ENCODE peak calls at places on chromosome 19, in nine cellular contexts. One of them, this sample, is unnamed.

GRCh38 chr19:45526143-45526542 is 18.9 kb downstream of the VASP start:
- DNase-seq in NCI-H2029: peak
- DNase-seq in SHP77 treated with DMSO at 0.1 percent for 48 hours: peak
- DNase-seq in stimulated activated CD8-positive, alpha-beta memory T cell treated with anti-CD3 and anti-CD28 coated beads, Interleukin-2, amount 100 ng/mL, for 48 hours: no peak
- DNase-seq in choroid plexus epithelial cell: peak
- DNase-seq in HFFc6: peak
- DNase-seq in naive thymus-derived CD8-positive, alpha-beta T cell: no peak
- DNase-seq in activated CD4-positive, alpha-beta T cell treated with anti-CD3 and anti-CD28 coated beads for 48 hours: peak
- DNase-seq in CD8-positive, alpha-beta memory T cell: no peak
- DNase-seq in this sample: no peak

GRCh38 chr19:7850975-7851622 is 21.1 kb downstream of the EVI5L start:
- DNase-seq in choroid plexus epithelial cell: no peak
- DNase-seq in NCI-H2029: no peak
- DNase-seq in activated CD4-positive, alpha-beta T cell treated with anti-CD3 and anti-CD28 coated beads for 48 hours: no peak
- DNase-seq in naive thymus-derived CD8-positive, alpha-beta T cell: no peak
- DNase-seq in SHP77 treated with DMSO at 0.1 percent for 48 hours: no peak
- DNase-seq in stimulated activated CD8-positive, alpha-beta memory T cell treated with anti-CD3 and anti-CD28 coated beads, Interleukin-2, amount 100 ng/mL, for 48 hours: no peak
- DNase-seq in HFFc6: no peak
- DNase-seq in CD8-positive, alpha-beta memory T cell: no peak
- DNase-seq in this sample: no peak

GRCh38 chr19:55491546-55492360 is 3.5 kb downstream of the SSC5D start:
- DNase-seq in NCI-H2029: no peak
- DNase-seq in naive thymus-derived CD8-positive, alpha-beta T cell: no peak
- DNase-seq in activated CD4-positive, alpha-beta T cell treated with anti-CD3 and anti-CD28 coated beads for 48 hours: no peak
- DNase-seq in HFFc6: no peak
- DNase-seq in SHP77 treated with DMSO at 0.1 percent for 48 hours: no peak
- DNase-seq in stimulated activated CD8-positive, alpha-beta memory T cell treated with anti-CD3 and anti-CD28 coated beads, Interleukin-2, amount 100 ng/mL, for 48 hours: no peak
- DNase-seq in choroid plexus epithelial cell: no peak
- DNase-seq in CD8-positive, alpha-beta memory T cell: no peak
- DNase-seq in this sample: no peak

GRCh38 chr19:9309974-9310446 is 372 bp upstream of the ZNF699 start:
- DNase-seq in SHP77 treated with DMSO at 0.1 percent for 48 hours: peak
- DNase-seq in HFFc6: no peak
- DNase-seq in NCI-H2029: peak
- DNase-seq in choroid plexus epithelial cell: peak
- DNase-seq in activated CD4-positive, alpha-beta T cell treated with anti-CD3 and anti-CD28 coated beads for 48 hours: peak
- DNase-seq in naive thymus-derived CD8-positive, alpha-beta T cell: no peak
- DNase-seq in CD8-positive, alpha-beta memory T cell: no peak
- DNase-seq in stimulated activated CD8-positive, alpha-beta memory T cell treated with anti-CD3 and anti-CD28 coated beads, Interleukin-2, amount 100 ng/mL, for 48 hours: peak
- DNase-seq in this sample: no peak

GRCh38 chr19:53915000-53915399 is 5.9 kb downstream of the CACNG7 start:
- DNase-seq in activated CD4-positive, alpha-beta T cell treated with anti-CD3 and anti-CD28 coated beads for 48 hours: no peak
- DNase-seq in choroid plexus epithelial cell: no peak
- DNase-seq in NCI-H2029: no peak
- DNase-seq in naive thymus-derived CD8-positive, alpha-beta T cell: no peak
- DNase-seq in CD8-positive, alpha-beta memory T cell: no peak
- DNase-seq in stimulated activated CD8-positive, alpha-beta memory T cell treated with anti-CD3 and anti-CD28 coated beads, Interleukin-2, amount 100 ng/mL, for 48 hours: no peak
- DNase-seq in HFFc6: no peak
- DNase-seq in SHP77 treated with DMSO at 0.1 percent for 48 hours: no peak
- DNase-seq in this sample: no peak

GRCh38 chr19:8240274-8241229 is 31.4 kb downstream of the CERS4 start:
- DNase-seq in NCI-H2029: peak
- DNase-seq in stimulated activated CD8-positive, alpha-beta memory T cell treated with anti-CD3 and anti-CD28 coated beads, Interleukin-2, amount 100 ng/mL, for 48 hours: peak
- DNase-seq in CD8-positive, alpha-beta memory T cell: peak
- DNase-seq in naive thymus-derived CD8-positive, alpha-beta T cell: peak
- DNase-seq in choroid plexus epithelial cell: peak
- DNase-seq in activated CD4-positive, alpha-beta T cell treated with anti-CD3 and anti-CD28 coated beads for 48 hours: peak
- DNase-seq in HFFc6: peak
- DNase-seq in SHP77 treated with DMSO at 0.1 percent for 48 hours: peak
- DNase-seq in this sample: peak

GRCh38 chr19:1112254-1113208 is 8.7 kb downstream of the GPX4 start:
- DNase-seq in stimulated activated CD8-positive, alpha-beta memory T cell treated with anti-CD3 and anti-CD28 coated beads, Interleukin-2, amount 100 ng/mL, for 48 hours: no peak
- DNase-seq in CD8-positive, alpha-beta memory T cell: no peak
- DNase-seq in SHP77 treated with DMSO at 0.1 percent for 48 hours: no peak
- DNase-seq in activated CD4-positive, alpha-beta T cell treated with anti-CD3 and anti-CD28 coated beads for 48 hours: no peak
- DNase-seq in HFFc6: no peak
- DNase-seq in naive thymus-derived CD8-positive, alpha-beta T cell: no peak
- DNase-seq in NCI-H2029: no peak
- DNase-seq in choroid plexus epithelial cell: no peak
- DNase-seq in this sample: no peak

GRCh38 chr19:23318143-23318542 is 67.9 kb upstream of the ZNF724 start:
- DNase-seq in HFFc6: no peak
- DNase-seq in activated CD4-positive, alpha-beta T cell treated with anti-CD3 and anti-CD28 coated beads for 48 hours: peak
- DNase-seq in stimulated activated CD8-positive, alpha-beta memory T cell treated with anti-CD3 and anti-CD28 coated beads, Interleukin-2, amount 100 ng/mL, for 48 hours: no peak
- DNase-seq in NCI-H2029: no peak
- DNase-seq in SHP77 treated with DMSO at 0.1 percent for 48 hours: no peak
- DNase-seq in choroid plexus epithelial cell: no peak
- DNase-seq in naive thymus-derived CD8-positive, alpha-beta T cell: no peak
- DNase-seq in CD8-positive, alpha-beta memory T cell: no peak
- DNase-seq in this sample: no peak

GRCh38 chr19:18274776-18275356 is 614 bp upstream of the IQCN start:
- DNase-seq in choroid plexus epithelial cell: peak
- DNase-seq in NCI-H2029: peak
- DNase-seq in stimulated activated CD8-positive, alpha-beta memory T cell treated with anti-CD3 and anti-CD28 coated beads, Interleukin-2, amount 100 ng/mL, for 48 hours: no peak
- DNase-seq in SHP77 treated with DMSO at 0.1 percent for 48 hours: no peak
- DNase-seq in HFFc6: peak
- DNase-seq in CD8-positive, alpha-beta memory T cell: peak
- DNase-seq in activated CD4-positive, alpha-beta T cell treated with anti-CD3 and anti-CD28 coated beads for 48 hours: no peak
- DNase-seq in naive thymus-derived CD8-positive, alpha-beta T cell: peak
- DNase-seq in this sample: no peak

GRCh38 chr19:11673608-11674041 is 65.1 kb downstream of the ZNF823 start:
- DNase-seq in naive thymus-derived CD8-positive, alpha-beta T cell: no peak
- DNase-seq in choroid plexus epithelial cell: peak
- DNase-seq in NCI-H2029: peak
- DNase-seq in SHP77 treated with DMSO at 0.1 percent for 48 hours: no peak
- DNase-seq in stimulated activated CD8-positive, alpha-beta memory T cell treated with anti-CD3 and anti-CD28 coated beads, Interleukin-2, amount 100 ng/mL, for 48 hours: no peak
- DNase-seq in CD8-positive, alpha-beta memory T cell: no peak
- DNase-seq in activated CD4-positive, alpha-beta T cell treated with anti-CD3 and anti-CD28 coated beads for 48 hours: peak
- DNase-seq in HFFc6: peak
- DNase-seq in this sample: peak

GRCh38 chr19:6065685-6066365 is 44.5 kb downstream of the RFX2 start:
- DNase-seq in NCI-H2029: peak
- DNase-seq in stimulated activated CD8-positive, alpha-beta memory T cell treated with anti-CD3 and anti-CD28 coated beads, Interleukin-2, amount 100 ng/mL, for 48 hours: peak
- DNase-seq in CD8-positive, alpha-beta memory T cell: peak
- DNase-seq in naive thymus-derived CD8-positive, alpha-beta T cell: no peak
- DNase-seq in SHP77 treated with DMSO at 0.1 percent for 48 hours: no peak
- DNase-seq in HFFc6: no peak
- DNase-seq in activated CD4-positive, alpha-beta T cell treated with anti-CD3 and anti-CD28 coated beads for 48 hours: peak
- DNase-seq in choroid plexus epithelial cell: no peak
- DNase-seq in this sample: peak

GRCh38 chr19:10776900-10777650 is 58.9 kb downstream of the TMED1 start:
- DNase-seq in NCI-H2029: no peak
- DNase-seq in stimulated activated CD8-positive, alpha-beta memory T cell treated with anti-CD3 and anti-CD28 coated beads, Interleukin-2, amount 100 ng/mL, for 48 hours: no peak
- DNase-seq in activated CD4-positive, alpha-beta T cell treated with anti-CD3 and anti-CD28 coated beads for 48 hours: no peak
- DNase-seq in choroid plexus epithelial cell: no peak
- DNase-seq in naive thymus-derived CD8-positive, alpha-beta T cell: no peak
- DNase-seq in HFFc6: no peak
- DNase-seq in CD8-positive, alpha-beta memory T cell: no peak
- DNase-seq in SHP77 treated with DMSO at 0.1 percent for 48 hours: no peak
- DNase-seq in this sample: no peak

GRCh38 chr19:12937243-12938053 is 961 bp upstream of the CALR start:
- DNase-seq in choroid plexus epithelial cell: no peak
- DNase-seq in CD8-positive, alpha-beta memory T cell: no peak
- DNase-seq in NCI-H2029: peak
- DNase-seq in naive thymus-derived CD8-positive, alpha-beta T cell: no peak
- DNase-seq in activated CD4-positive, alpha-beta T cell treated with anti-CD3 and anti-CD28 coated beads for 48 hours: peak
- DNase-seq in SHP77 treated with DMSO at 0.1 percent for 48 hours: no peak
- DNase-seq in stimulated activated CD8-positive, alpha-beta memory T cell treated with anti-CD3 and anti-CD28 coated beads, Interleukin-2, amount 100 ng/mL, for 48 hours: no peak
- DNase-seq in HFFc6: no peak
- DNase-seq in this sample: peak

GRCh38 chr19:19451429-19452240 is 46.2 kb downstream of the GATAD2A start:
- DNase-seq in SHP77 treated with DMSO at 0.1 percent for 48 hours: no peak
- DNase-seq in CD8-positive, alpha-beta memory T cell: no peak
- DNase-seq in stimulated activated CD8-positive, alpha-beta memory T cell treated with anti-CD3 and anti-CD28 coated beads, Interleukin-2, amount 100 ng/mL, for 48 hours: no peak
- DNase-seq in HFFc6: no peak
- DNase-seq in naive thymus-derived CD8-positive, alpha-beta T cell: no peak
- DNase-seq in activated CD4-positive, alpha-beta T cell treated with anti-CD3 and anti-CD28 coated beads for 48 hours: peak
- DNase-seq in choroid plexus epithelial cell: no peak
- DNase-seq in NCI-H2029: no peak
- DNase-seq in this sample: peak

GRCh38 chr19:32829345-32829896 is 40.1 kb downstream of the SLC7A9 start:
- DNase-seq in activated CD4-positive, alpha-beta T cell treated with anti-CD3 and anti-CD28 coated beads for 48 hours: peak
- DNase-seq in SHP77 treated with DMSO at 0.1 percent for 48 hours: no peak
- DNase-seq in CD8-positive, alpha-beta memory T cell: no peak
- DNase-seq in NCI-H2029: no peak
- DNase-seq in HFFc6: no peak
- DNase-seq in naive thymus-derived CD8-positive, alpha-beta T cell: no peak
- DNase-seq in choroid plexus epithelial cell: no peak
- DNase-seq in stimulated activated CD8-positive, alpha-beta memory T cell treated with anti-CD3 and anti-CD28 coated beads, Interleukin-2, amount 100 ng/mL, for 48 hours: no peak
- DNase-seq in this sample: no peak

GRCh38 chr19:17719730-17720486 is 628 bp downstream of the MAP1S start:
- DNase-seq in CD8-positive, alpha-beta memory T cell: no peak
- DNase-seq in naive thymus-derived CD8-positive, alpha-beta T cell: no peak
- DNase-seq in choroid plexus epithelial cell: no peak
- DNase-seq in NCI-H2029: peak
- DNase-seq in HFFc6: no peak
- DNase-seq in stimulated activated CD8-positive, alpha-beta memory T cell treated with anti-CD3 and anti-CD28 coated beads, Interleukin-2, amount 100 ng/mL, for 48 hours: no peak
- DNase-seq in SHP77 treated with DMSO at 0.1 percent for 48 hours: no peak
- DNase-seq in activated CD4-positive, alpha-beta T cell treated with anti-CD3 and anti-CD28 coated beads for 48 hours: peak
- DNase-seq in this sample: peak

GRCh38 chr19:4015705-4016402 is 8.3 kb downstream of the PIAS4 start:
- DNase-seq in HFFc6: no peak
- DNase-seq in NCI-H2029: no peak
- DNase-seq in stimulated activated CD8-positive, alpha-beta memory T cell treated with anti-CD3 and anti-CD28 coated beads, Interleukin-2, amount 100 ng/mL, for 48 hours: no peak
- DNase-seq in choroid plexus epithelial cell: no peak
- DNase-seq in activated CD4-positive, alpha-beta T cell treated with anti-CD3 and anti-CD28 coated beads for 48 hours: no peak
- DNase-seq in naive thymus-derived CD8-positive, alpha-beta T cell: no peak
- DNase-seq in CD8-positive, alpha-beta memory T cell: no peak
- DNase-seq in SHP77 treated with DMSO at 0.1 percent for 48 hours: no peak
- DNase-seq in this sample: no peak

GRCh38 chr19:30799854-30800755 is 427.9 kb downstream of the ZNF536 start:
- DNase-seq in stimulated activated CD8-positive, alpha-beta memory T cell treated with anti-CD3 and anti-CD28 coated beads, Interleukin-2, amount 100 ng/mL, for 48 hours: peak
- DNase-seq in NCI-H2029: no peak
- DNase-seq in HFFc6: no peak
- DNase-seq in CD8-positive, alpha-beta memory T cell: no peak
- DNase-seq in SHP77 treated with DMSO at 0.1 percent for 48 hours: no peak
- DNase-seq in activated CD4-positive, alpha-beta T cell treated with anti-CD3 and anti-CD28 coated beads for 48 hours: peak
- DNase-seq in naive thymus-derived CD8-positive, alpha-beta T cell: no peak
- DNase-seq in choroid plexus epithelial cell: no peak
- DNase-seq in this sample: peak

GRCh38 chr19:53102701-53103140 is 501 bp downstream of the ZNF160 start:
- DNase-seq in stimulated activated CD8-positive, alpha-beta memory T cell treated with anti-CD3 and anti-CD28 coated beads, Interleukin-2, amount 100 ng/mL, for 48 hours: peak
- DNase-seq in naive thymus-derived CD8-positive, alpha-beta T cell: peak
- DNase-seq in NCI-H2029: peak
- DNase-seq in SHP77 treated with DMSO at 0.1 percent for 48 hours: no peak
- DNase-seq in choroid plexus epithelial cell: peak
- DNase-seq in activated CD4-positive, alpha-beta T cell treated with anti-CD3 and anti-CD28 coated beads for 48 hours: peak
- DNase-seq in HFFc6: peak
- DNase-seq in CD8-positive, alpha-beta memory T cell: no peak
- DNase-seq in this sample: peak

GRCh38 chr19:18488403-18488723 is 33.5 kb downstream of the ELL start:
- DNase-seq in choroid plexus epithelial cell: no peak
- DNase-seq in SHP77 treated with DMSO at 0.1 percent for 48 hours: no peak
- DNase-seq in naive thymus-derived CD8-positive, alpha-beta T cell: no peak
- DNase-seq in stimulated activated CD8-positive, alpha-beta memory T cell treated with anti-CD3 and anti-CD28 coated beads, Interleukin-2, amount 100 ng/mL, for 48 hours: no peak
- DNase-seq in NCI-H2029: no peak
- DNase-seq in HFFc6: no peak
- DNase-seq in CD8-positive, alpha-beta memory T cell: no peak
- DNase-seq in activated CD4-positive, alpha-beta T cell treated with anti-CD3 and anti-CD28 coated beads for 48 hours: peak
- DNase-seq in this sample: no peak

GRCh38 chr19:19493841-19494546 is 21.4 kb downstream of the TSSK6 start:
- DNase-seq in choroid plexus epithelial cell: no peak
- DNase-seq in SHP77 treated with DMSO at 0.1 percent for 48 hours: no peak
- DNase-seq in naive thymus-derived CD8-positive, alpha-beta T cell: no peak
- DNase-seq in NCI-H2029: no peak
- DNase-seq in activated CD4-positive, alpha-beta T cell treated with anti-CD3 and anti-CD28 coated beads for 48 hours: no peak
- DNase-seq in stimulated activated CD8-positive, alpha-beta memory T cell treated with anti-CD3 and anti-CD28 coated beads, Interleukin-2, amount 100 ng/mL, for 48 hours: no peak
- DNase-seq in CD8-positive, alpha-beta memory T cell: no peak
- DNase-seq in HFFc6: no peak
- DNase-seq in this sample: no peak

GRCh38 chr19:13016245-13016627 is 21.0 kb downstream of the NFIX start:
- DNase-seq in SHP77 treated with DMSO at 0.1 percent for 48 hours: no peak
- DNase-seq in CD8-positive, alpha-beta memory T cell: no peak
- DNase-seq in naive thymus-derived CD8-positive, alpha-beta T cell: no peak
- DNase-seq in HFFc6: no peak
- DNase-seq in NCI-H2029: no peak
- DNase-seq in stimulated activated CD8-positive, alpha-beta memory T cell treated with anti-CD3 and anti-CD28 coated beads, Interleukin-2, amount 100 ng/mL, for 48 hours: no peak
- DNase-seq in activated CD4-positive, alpha-beta T cell treated with anti-CD3 and anti-CD28 coated beads for 48 hours: no peak
- DNase-seq in choroid plexus epithelial cell: no peak
- DNase-seq in this sample: no peak

GRCh38 chr19:18153555-18154134 is 682 bp downstream of the PIK3R2 start:
- DNase-seq in HFFc6: no peak
- DNase-seq in NCI-H2029: peak
- DNase-seq in CD8-positive, alpha-beta memory T cell: peak
- DNase-seq in naive thymus-derived CD8-positive, alpha-beta T cell: no peak
- DNase-seq in choroid plexus epithelial cell: no peak
- DNase-seq in activated CD4-positive, alpha-beta T cell treated with anti-CD3 and anti-CD28 coated beads for 48 hours: peak
- DNase-seq in stimulated activated CD8-positive, alpha-beta memory T cell treated with anti-CD3 and anti-CD28 coated beads, Interleukin-2, amount 100 ng/mL, for 48 hours: no peak
- DNase-seq in SHP77 treated with DMSO at 0.1 percent for 48 hours: no peak
- DNase-seq in this sample: peak

GRCh38 chr19:46368116-46368515 is 21.2 kb downstream of the PPP5C start:
- DNase-seq in activated CD4-positive, alpha-beta T cell treated with anti-CD3 and anti-CD28 coated beads for 48 hours: peak
- DNase-seq in NCI-H2029: no peak
- DNase-seq in SHP77 treated with DMSO at 0.1 percent for 48 hours: peak
- DNase-seq in CD8-positive, alpha-beta memory T cell: no peak
- DNase-seq in stimulated activated CD8-positive, alpha-beta memory T cell treated with anti-CD3 and anti-CD28 coated beads, Interleukin-2, amount 100 ng/mL, for 48 hours: no peak
- DNase-seq in choroid plexus epithelial cell: no peak
- DNase-seq in HFFc6: no peak
- DNase-seq in naive thymus-derived CD8-positive, alpha-beta T cell: no peak
- DNase-seq in this sample: no peak

GRCh38 chr19:12202250-12202649 is 39.4 kb downstream of the ZNF136 start:
- DNase-seq in CD8-positive, alpha-beta memory T cell: peak
- DNase-seq in choroid plexus epithelial cell: peak
- DNase-seq in NCI-H2029: no peak
- DNase-seq in activated CD4-positive, alpha-beta T cell treated with anti-CD3 and anti-CD28 coated beads for 48 hours: peak
- DNase-seq in HFFc6: no peak
- DNase-seq in naive thymus-derived CD8-positive, alpha-beta T cell: peak
- DNase-seq in SHP77 treated with DMSO at 0.1 percent for 48 hours: no peak
- DNase-seq in stimulated activated CD8-positive, alpha-beta memory T cell treated with anti-CD3 and anti-CD28 coated beads, Interleukin-2, amount 100 ng/mL, for 48 hours: peak
- DNase-seq in this sample: peak

GRCh38 chr19:21474671-21475181 is 30.7 kb upstream of the ZNF429 start:
- DNase-seq in stimulated activated CD8-positive, alpha-beta memory T cell treated with anti-CD3 and anti-CD28 coated beads, Interleukin-2, amount 100 ng/mL, for 48 hours: peak
- DNase-seq in HFFc6: peak
- DNase-seq in SHP77 treated with DMSO at 0.1 percent for 48 hours: no peak
- DNase-seq in CD8-positive, alpha-beta memory T cell: peak
- DNase-seq in naive thymus-derived CD8-positive, alpha-beta T cell: peak
- DNase-seq in NCI-H2029: peak
- DNase-seq in activated CD4-positive, alpha-beta T cell treated with anti-CD3 and anti-CD28 coated beads for 48 hours: peak
- DNase-seq in choroid plexus epithelial cell: peak
- DNase-seq in this sample: peak

GRCh38 chr19:22617614-22618325 is 16.4 kb upstream of the ZNF492 start:
- DNase-seq in SHP77 treated with DMSO at 0.1 percent for 48 hours: no peak
- DNase-seq in stimulated activated CD8-positive, alpha-beta memory T cell treated with anti-CD3 and anti-CD28 coated beads, Interleukin-2, amount 100 ng/mL, for 48 hours: no peak
- DNase-seq in HFFc6: no peak
- DNase-seq in choroid plexus epithelial cell: no peak
- DNase-seq in activated CD4-positive, alpha-beta T cell treated with anti-CD3 and anti-CD28 coated beads for 48 hours: no peak
- DNase-seq in CD8-positive, alpha-beta memory T cell: no peak
- DNase-seq in naive thymus-derived CD8-positive, alpha-beta T cell: no peak
- DNase-seq in NCI-H2029: no peak
- DNase-seq in this sample: no peak

GRCh38 chr19:13825489-13826475 is 30.5 kb downstream of the ZSWIM4 start:
- DNase-seq in HFFc6: no peak
- DNase-seq in choroid plexus epithelial cell: no peak
- DNase-seq in SHP77 treated with DMSO at 0.1 percent for 48 hours: no peak
- DNase-seq in stimulated activated CD8-positive, alpha-beta memory T cell treated with anti-CD3 and anti-CD28 coated beads, Interleukin-2, amount 100 ng/mL, for 48 hours: no peak
- DNase-seq in CD8-positive, alpha-beta memory T cell: no peak
- DNase-seq in NCI-H2029: no peak
- DNase-seq in naive thymus-derived CD8-positive, alpha-beta T cell: no peak
- DNase-seq in activated CD4-positive, alpha-beta T cell treated with anti-CD3 and anti-CD28 coated beads for 48 hours: peak
- DNase-seq in this sample: no peak

This sample was measured in stimulated activated naive CD8-positive, alpha-beta T cell treated with anti-CD3 and anti-CD28 coated beads, Interleukin-15, amount 100 ng/mL, for 72 hours.